ENCODE peak calls at places on chromosomes 13 and 19, in five cellular contexts. T, V, R, N and C are unnamed samples.

GRCh38 chr19:49056101-49056901 is 1.2 kb downstream of the CGB7 start:
- DNase-seq in T (no peak), N (peak; percentile 56), R (peak; percentile 71), V (peak; percentile 76), C (peak; percentile 42)

GRCh38 chr13:25992076-25992475 is 59.7 kb downstream of the SHISA2 start:
- DNase-seq in N (no peak), T (no peak), V (no peak), R (no peak), C (no peak)

GRCh38 chr19:13153627-13154240 is 3.5 kb downstream of the IER2 start:
- DNase-seq in R (peak; percentile 64), V (no peak), N (no peak), T (no peak), C (no peak)

GRCh38 chr13:63631006-63631405 is 2215.4 kb upstream of the PCDH20 start:
- DNase-seq in R (no peak), N (no peak), T (no peak), V (no peak), C (no peak)

GRCh38 chr13:104099750-104100149 is 1033.5 kb upstream of the SLC10A2 start:
- DNase-seq in R (no peak), T (no peak), V (no peak), N (no peak), C (no peak)

GRCh38 chr13:45269204-45269603 is 68.4 kb upstream of the KCTD4 start:
- DNase-seq in T (no peak), R (no peak), N (no peak), V (no peak), C (no peak)

GRCh38 chr13:97328222-97328790 is 105.7 kb upstream of the RAP2A start:
- DNase-seq in T (no peak), N (no peak), R (peak; percentile 80), V (no peak), C (no peak)

GRCh38 chr13:101258071-101258470 is 158.2 kb downstream of the NALCN start:
- DNase-seq in N (no peak), T (no peak), V (no peak), R (peak; percentile 77), C (no peak)

GRCh38 chr13:114043421-114044053 is 69.7 kb upstream of the C13orf46 start:
- DNase-seq in T (no peak), R (peak; percentile 83), N (peak; percentile 51), V (no peak), C (no peak)

GRCh38 chr13:33208290-33208990 is 77.1 kb downstream of the STARD13 start:
- DNase-seq in R (no peak), N (no peak), V (no peak), T (no peak), C (no peak)

GRCh38 chr13:84025828-84026227 is 143.6 kb upstream of the SLITRK1 start:
- DNase-seq in R (no peak), N (no peak), T (no peak), V (no peak), C (no peak)

GRCh38 chr13:80361883-80362327 is 21.0 kb upstream of the SPRY2 start:
- DNase-seq in T (no peak), V (no peak), R (peak; percentile 56), N (no peak), C (no peak)

GRCh38 chr19:44356383-44357111 is at the start of gene ZNF112:
- DNase-seq in R (peak; percentile 82), T (peak; percentile 56), V (peak; percentile 87), N (peak; percentile 91), C (peak; percentile 92)

GRCh38 chr13:49418206-49418605 is 25.7 kb downstream of the CAB39L start:
- DNase-seq in T (no peak), V (no peak), N (no peak), R (no peak), C (no peak)

GRCh38 chr13:107374038-107374437 is 806.1 kb upstream of the ARGLU1 start:
- DNase-seq in R (no peak), T (no peak), N (no peak), V (no peak), C (no peak)

GRCh38 chr19:27745978-27746542 is 1466.9 kb downstream of the UQCRFS1 start:
- DNase-seq in T (no peak), R (no peak), N (no peak), V (no peak), C (peak; percentile 9)

GRCh38 chr13:40814803-40815202 is 25.4 kb downstream of the SLC25A15 start:
- DNase-seq in V (no peak), T (no peak), N (no peak), R (peak; percentile 9), C (no peak)

GRCh38 chr13:106587787-106588186 is 19.9 kb upstream of the ARGLU1 start:
- DNase-seq in R (no peak), T (no peak), V (no peak), N (no peak), C (no peak)

GRCh38 chr19:39074942-39075341 is 9.2 kb upstream of the ACP7 start:
- DNase-seq in V (no peak), N (no peak), R (no peak), T (no peak), C (no peak)

GRCh38 chr19:18746393-18747167 is 44.5 kb downstream of the COMP start:
- DNase-seq in T (no peak), R (no peak), V (no peak), N (no peak), C (no peak)

GRCh38 chr19:16684216-16684615 is 23.3 kb downstream of the TMEM38A start:
- DNase-seq in R (no peak), V (no peak), N (no peak), T (no peak), C (no peak)

GRCh38 chr13:44866512-44866911 is 122.8 kb downstream of the NUFIP1 start:
- DNase-seq in V (no peak), T (no peak), R (no peak), N (no peak), C (no peak)

GRCh38 chr13:51347099-51347498 is 7.6 kb downstream of the SERPINE3 start:
- DNase-seq in R (no peak), N (no peak), T (no peak), V (no peak), C (no peak)

GRCh38 chr13:92994056-92994455 is 232.6 kb upstream of the GPC6 start:
- DNase-seq in V (no peak), N (no peak), T (no peak), R (no peak), C (no peak)

GRCh38 chr13:33125821-33126570 is 109.8 kb downstream of the KL start:
- DNase-seq in N (peak; percentile 71), R (peak; percentile 89), V (peak; percentile 52), T (peak; percentile 30), C (peak; percentile 59)

GRCh38 chr19:7292950-7293794 is 1.0 kb downstream of the INSR start:
- DNase-seq in N (peak; percentile 46), T (no peak), V (peak; percentile 87), R (no peak), C (peak; percentile 36)

GRCh38 chr19:18895038-18895827 is 725 bp downstream of the CERS1 start:
- DNase-seq in T (no peak), N (peak; percentile 48), R (peak; percentile 46), V (no peak), C (no peak)

GRCh38 chr19:28313633-28314032 is 899.3 kb downstream of the UQCRFS1 start:
- DNase-seq in N (peak; percentile 59), V (no peak), T (no peak), R (peak; percentile 76), C (no peak)

GRCh38 chr13:27970382-27971235 is 1.5 kb upstream of the CDX2 start:
- DNase-seq in T (no peak), R (no peak), N (no peak), V (peak; percentile 67), C (no peak)
- H3K27me3 ChIP-seq in T (peaks cover 7% of the 10 kb centered on the region), R (peaks cover 69% of the 10 kb centered on the region), N (peaks cover 100% of the 10 kb centered on the region), V (peaks cover 9% of the 10 kb centered on the region), C (peaks cover 42% of the 10 kb centered on the region)

DNA sequence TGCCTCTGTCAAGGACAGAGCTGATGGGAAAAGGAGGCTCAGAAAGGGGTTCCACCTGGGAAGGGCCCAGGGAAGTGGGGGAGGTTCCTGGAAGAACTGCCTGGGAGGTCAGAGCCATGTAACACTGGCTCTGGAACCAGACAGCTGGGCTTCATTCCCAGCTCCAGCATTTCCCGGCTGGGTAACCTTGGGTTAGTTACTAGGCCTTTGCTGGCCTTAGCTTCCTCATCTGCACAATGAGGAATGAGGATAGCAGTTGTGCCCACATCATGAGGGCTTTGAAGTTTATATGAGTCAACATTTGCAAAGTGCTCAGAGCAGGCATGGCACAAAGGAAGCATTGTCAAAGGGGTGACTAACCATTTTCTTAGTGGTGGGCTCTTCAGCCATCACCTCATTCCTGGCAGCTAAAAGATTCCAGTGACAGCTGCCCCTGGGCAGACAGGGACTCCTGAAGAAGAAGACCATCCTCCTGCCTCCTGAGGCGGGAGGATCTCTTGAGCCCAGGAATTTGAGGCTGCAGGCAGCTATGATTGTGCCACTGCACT is 1.7 kb upstream of the DNAJB1 start:
- DNase-seq in T (no peak), V (no peak), N (no peak), R (peak; percentile 88), C (no peak)
- H3K4me1 ChIP-seq in T (peaks cover 28% of the 10 kb centered on the region), V (peaks cover 18% of the 10 kb centered on the region), N (peaks cover 22% of the 10 kb centered on the region), R (peaks cover 49% of the 10 kb centered on the region), C (peaks cover 3% of the 10 kb centered on the region)

DNA sequence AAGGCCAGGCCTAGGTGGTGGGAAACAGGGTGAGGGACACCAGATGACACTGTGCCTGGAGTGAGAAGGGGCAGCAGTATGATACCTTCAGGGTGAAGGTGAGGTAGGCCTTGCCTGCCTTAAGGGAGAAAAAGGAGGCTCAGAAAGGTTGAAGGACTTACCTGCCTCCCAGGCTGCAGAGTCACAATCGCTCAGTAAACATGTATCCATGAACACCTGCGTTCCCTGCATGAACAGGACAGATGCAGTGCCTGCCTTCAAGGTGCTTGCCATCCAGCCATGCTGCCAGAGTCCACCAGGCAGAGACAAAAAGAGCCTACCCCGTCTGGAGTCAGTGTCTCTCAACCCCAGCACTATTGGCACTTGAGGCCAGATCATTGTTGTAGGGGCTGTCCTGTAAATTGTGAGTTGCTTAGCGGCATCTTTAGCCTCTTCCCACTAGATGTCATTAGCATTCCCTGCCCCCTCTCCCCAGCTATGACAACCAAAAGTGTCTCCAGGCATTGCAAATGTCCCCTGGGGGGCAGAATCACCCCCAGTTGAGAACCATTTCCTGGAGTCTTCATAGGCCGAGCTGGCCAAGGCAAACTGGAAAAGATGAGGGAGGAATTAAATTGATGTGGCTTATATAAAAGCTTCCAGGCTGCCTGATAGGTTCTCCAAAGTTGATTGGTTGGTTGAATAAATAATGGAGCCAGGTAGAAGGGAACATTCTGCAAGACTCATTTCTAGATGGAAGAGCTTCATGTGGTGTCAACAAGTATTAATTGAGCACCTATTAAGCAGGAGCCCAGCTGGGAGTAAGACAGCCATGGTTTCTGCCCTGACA is 1.7 kb downstream of the MAP3K10 start:
- DNase-seq in N (no peak), T (no peak), R (no peak), V (no peak), C (no peak)
- H3K4me3 ChIP-seq in N (no peak overlapping the region), T (peak overlapping the region; percentile 100), R (peak overlapping the region; percentile 78), V (no peak overlapping the region), C (no peak overlapping the region)

GRCh38 chr13:75978815-75979214 is 342.7 kb downstream of the LMO7 start:
- DNase-seq in T (no peak), R (no peak), N (no peak), V (no peak), C (no peak)
- H3K27me3 ChIP-seq in T (no peaks in the 10 kb centered on the region), R (peaks cover 5% of the 10 kb centered on the region), N (no peaks in the 10 kb centered on the region), V (no peaks in the 10 kb centered on the region), C (no peaks in the 10 kb centered on the region)